ENCODE peak calls at places on chromosomes 2 and 18, in four cellular contexts. U is H9, M is IMR-90, O is mesenchymal stem cell. F is an unnamed sample.

GRCh38 chr2:5725794-5726463 is 33.7 kb downstream of the SOX11 start:
- DNase-seq in U (peak), M (no peak), O (peak), F (peak)

GRCh38 chr2:45207105-45207504 is 197.9 kb upstream of the SIX2 start:
- DNase-seq in U (no peak), M (no peak), O (no peak), F (no peak)

GRCh38 chr2:175203621-175204496 is 22.3 kb upstream of the ATP5MC3 start:
- DNase-seq in O (peak), U (peak), M (peak), F (peak)

GRCh38 chr2:203909192-203909945 is 27.2 kb upstream of the ICOS start:
- DNase-seq in M (peak), O (peak), U (no peak), F (peak)

GRCh38 chr18:7814754-7815315 is 247.7 kb downstream of the PTPRM start:
- DNase-seq in O (no peak), M (no peak), U (no peak), F (no peak)

GRCh38 chr18:58699551-58699950 is 28.3 kb downstream of the MALT1 start:
- DNase-seq in U (no peak), O (no peak), M (no peak), F (no peak)

GRCh38 chr2:23745726-23746105 is 181.2 kb downstream of the ATAD2B start:
- DNase-seq in M (peak), U (no peak), O (peak), F (no peak)

GRCh38 chr2:238702691-238703415 is 145.0 kb upstream of the TWIST2 start:
- DNase-seq in U (no peak), O (no peak), M (no peak), F (no peak)

GRCh38 chr2:120605231-120605935 is 130.3 kb upstream of the GLI2 start:
- DNase-seq in M (peak), U (no peak), O (no peak), F (no peak)

GRCh38 chr2:207848545-207848928 is 78.8 kb upstream of the FZD5 start:
- DNase-seq in O (no peak), M (no peak), U (no peak), F (no peak)

GRCh38 chr2:207849443-207849842 is 79.7 kb upstream of the FZD5 start:
- DNase-seq in O (no peak), M (no peak), U (no peak), F (no peak)

GRCh38 chr2:207845202-207845864 is 75.6 kb upstream of the FZD5 start:
- DNase-seq in U (no peak), O (no peak), M (no peak), F (no peak)

GRCh38 chr2:207847098-207847806 is 77.5 kb upstream of the FZD5 start:
- DNase-seq in O (no peak), U (no peak), M (no peak), F (no peak)

GRCh38 chr2:207847807-207848544 is 78.3 kb upstream of the FZD5 start:
- DNase-seq in O (no peak), U (no peak), M (peak), F (peak)
- H4K91ac ChIP-seq in O (no peak), U (no peak), M (no peak), F (no peak)

DNA sequence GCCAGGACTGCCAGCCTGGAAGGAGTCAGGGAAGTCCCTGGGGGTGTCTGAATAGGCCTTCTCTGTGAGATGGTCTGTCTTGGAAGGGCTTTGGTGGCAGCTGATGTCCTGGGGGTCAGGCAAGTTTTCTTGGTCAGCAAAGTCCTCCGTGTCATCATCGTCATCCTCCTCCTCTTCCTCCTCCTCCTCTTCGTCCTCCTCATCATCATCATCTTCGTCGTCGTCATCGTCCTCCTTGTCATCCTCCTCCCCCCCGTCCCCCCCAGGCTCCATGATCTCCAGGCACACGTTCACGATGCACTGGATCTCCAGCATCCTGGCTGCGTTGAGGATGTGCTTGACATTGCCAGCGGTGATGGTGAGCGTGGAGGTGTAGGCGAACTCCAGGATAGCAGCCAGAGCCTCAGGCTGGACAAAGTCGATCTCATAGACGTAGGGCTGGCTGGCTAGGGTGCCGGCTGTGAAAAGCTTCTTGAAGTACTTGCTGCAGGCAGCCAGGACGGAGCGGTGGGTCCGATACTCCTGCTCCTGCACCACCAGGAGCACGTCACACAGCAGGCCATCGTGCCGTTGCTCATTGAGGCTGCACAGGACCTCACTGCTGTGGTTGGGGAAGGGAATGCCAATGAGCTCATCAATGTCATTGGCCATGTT is 110.1 kb upstream of the SMAD2 start:
- DNase-seq in M (no peak), O (no peak), U (no peak), F (no peak)
- H4K91ac ChIP-seq in M (no peak), O (no peak), U (no peak), F (no peak)

GRCh38 chr18:6777509-6777908 is 48.0 kb downstream of the ARHGAP28 start:
- DNase-seq in O (no peak), U (no peak), M (no peak), F (no peak)

GRCh38 chr18:6776193-6776592 is 46.7 kb downstream of the ARHGAP28 start:
- DNase-seq in O (peak), U (no peak), M (peak), F (no peak)

GRCh38 chr18:6775702-6776101 is 46.2 kb downstream of the ARHGAP28 start:
- DNase-seq in U (no peak), O (no peak), M (no peak), F (no peak)

GRCh38 chr18:6775237-6775636 is 45.7 kb downstream of the ARHGAP28 start:
- DNase-seq in M (no peak), U (no peak), O (no peak), F (no peak)

DNA sequence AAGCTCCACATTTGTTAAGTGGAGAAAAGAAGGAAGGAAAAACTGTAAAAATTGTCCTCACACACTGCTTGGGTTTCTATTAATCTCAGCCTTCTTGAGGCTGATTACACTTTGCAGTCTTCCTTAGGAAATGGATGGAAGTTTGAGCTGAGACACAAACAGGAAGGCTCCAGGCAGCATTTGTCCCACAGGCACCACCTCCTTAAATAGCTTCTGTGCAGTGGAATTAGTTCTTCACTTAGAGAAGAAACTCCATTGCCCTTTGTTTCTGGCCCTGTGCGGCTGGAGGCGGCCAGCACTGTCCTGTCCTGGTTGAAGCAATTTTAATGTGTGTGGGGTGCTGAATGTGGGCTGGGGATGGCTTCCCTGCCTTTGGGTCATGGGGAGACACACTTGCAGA is 44.3 kb downstream of the ARHGAP28 start:
- DNase-seq in M (no peak), O (no peak), U (no peak), F (no peak)
- H4K91ac ChIP-seq in M (peak), O (no peak), U (no peak), F (no peak)

GRCh38 chr2:216012830-216013079 is 596 bp downstream of the MREG start:
- DNase-seq in M (no peak), O (no peak), U (no peak), F (no peak)
- H4K91ac ChIP-seq in M (no peak), O (no peak), U (no peak), F (no peak)